ENCODE peak calls at places on chromosomes 1 and 21, in nine cellular contexts. T is fibroblast of lung; B is astrocyte; R is uterus; P is thoracic aorta; K is aorta; H is effector memory CD4-positive, alpha-beta T cell; Q is adrenal gland; W is tibial nerve. J is an unnamed sample.

GRCh38 chr1:182301467-182302198 is 90.0 kb downstream of the GLUL start:
- DNase-seq in P (no peak), B (peak; percentile 34), T (peak; percentile 56), R (no peak), H (no peak), K (no peak), Q (no peak), W (no peak), J (peak; percentile 48)

GRCh38 chr1:174841747-174842146 is 158.0 kb upstream of the CACYBP start:
- DNase-seq in P (no peak), R (no peak), B (no peak), H (no peak), Q (no peak), T (peak; percentile 9), W (no peak), K (no peak), J (no peak)

GRCh38 chr1:20192364-20192763 is 6.0 kb upstream of the PLA2G2C start:
- DNase-seq in Q (peak; percentile 30), B (peak; percentile 46), K (no peak), W (no peak), T (peak; percentile 54), R (no peak), H (no peak), P (no peak), J (no peak)

GRCh38 chr1:159849972-159850371 is 12.5 kb downstream of the VSIG8 start:
- DNase-seq in P (no peak), R (no peak), Q (no peak), H (no peak), W (no peak), K (no peak), T (peak; percentile 30), B (no peak), J (peak; percentile 51)

GRCh38 chr21:29547998-29548397 is 249.3 kb downstream of the BACH1 start:
- DNase-seq in R (no peak), H (no peak), K (no peak), B (no peak), T (no peak), W (no peak), Q (no peak), P (no peak), J (no peak)

GRCh38 chr1:233613252-233614172 is at the start of gene KCNK1:
- DNase-seq in P (peak; percentile 15), B (peak; percentile 94), T (peak; percentile 94), R (peak; percentile 79), W (no peak), H (no peak), Q (peak; percentile 67), K (peak; percentile 70), J (peak; percentile 58)

GRCh38 chr1:203142684-203143408 is 15.3 kb downstream of the ADORA1 start:
- DNase-seq in H (no peak), P (no peak), B (no peak), W (no peak), T (no peak), K (no peak), Q (no peak), R (no peak), J (no peak)

GRCh38 chr1:26894263-26894662 is 4.2 kb upstream of the GPN2 start:
- DNase-seq in W (no peak), Q (no peak), P (no peak), H (no peak), R (no peak), K (no peak), T (no peak), B (no peak), J (no peak)

GRCh38 chr1:36392836-36393235 is 4.9 kb downstream of the LSM10 start:
- DNase-seq in B (no peak), T (no peak), H (no peak), R (no peak), Q (no peak), W (no peak), K (no peak), P (no peak), J (no peak)

GRCh38 chr1:36390411-36390810 is 4.7 kb upstream of the STK40 start:
- DNase-seq in T (no peak), B (no peak), W (no peak), R (no peak), K (peak; percentile 3), Q (no peak), P (no peak), H (no peak), J (no peak)

GRCh38 chr1:36387141-36387949 is 1.6 kb upstream of the STK40 start:
- DNase-seq in K (peak; percentile 64), R (peak; percentile 75), P (no peak), T (peak; percentile 84), W (no peak), H (no peak), B (peak; percentile 80), Q (peak; percentile 40), J (no peak)

GRCh38 chr1:36391271-36391670 is 5.5 kb upstream of the STK40 start:
- DNase-seq in K (peak; percentile 26), W (no peak), P (no peak), R (no peak), H (no peak), T (no peak), B (no peak), Q (no peak), J (no peak)

DNA sequence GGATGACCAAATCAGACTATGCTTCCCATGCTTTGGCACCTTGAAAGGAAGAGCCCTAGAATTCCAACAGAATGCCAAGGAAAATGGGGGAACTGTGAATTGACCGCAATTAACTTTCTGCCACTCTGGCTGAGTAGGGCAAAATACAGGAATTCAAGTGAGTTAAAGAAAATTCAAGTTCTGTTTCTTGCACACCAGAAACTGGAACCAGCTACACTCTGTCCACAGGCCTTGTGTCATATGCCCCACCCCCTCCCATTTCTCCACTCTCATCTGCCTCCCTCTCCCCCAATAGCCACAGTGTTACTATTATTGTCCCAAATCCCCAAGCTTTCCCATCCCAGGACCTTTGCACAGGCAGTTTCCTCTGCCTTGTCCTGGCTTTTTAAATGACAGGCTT is 4.2 kb upstream of the STK40 start:
- DNase-seq in H (no peak), T (no peak), B (no peak), K (peak; percentile 37), Q (no peak), P (no peak), R (no peak), W (no peak), J (no peak)
- H3K27ac ChIP-seq in H (no peak overlapping the region), T (no peak overlapping the region), B (no peak overlapping the region), K (no peak overlapping the region), Q (no peak overlapping the region), P (peak overlapping the region; percentile 6), R (no peak overlapping the region), W (peak overlapping the region; percentile 97), J (no peak overlapping the region)

DNA sequence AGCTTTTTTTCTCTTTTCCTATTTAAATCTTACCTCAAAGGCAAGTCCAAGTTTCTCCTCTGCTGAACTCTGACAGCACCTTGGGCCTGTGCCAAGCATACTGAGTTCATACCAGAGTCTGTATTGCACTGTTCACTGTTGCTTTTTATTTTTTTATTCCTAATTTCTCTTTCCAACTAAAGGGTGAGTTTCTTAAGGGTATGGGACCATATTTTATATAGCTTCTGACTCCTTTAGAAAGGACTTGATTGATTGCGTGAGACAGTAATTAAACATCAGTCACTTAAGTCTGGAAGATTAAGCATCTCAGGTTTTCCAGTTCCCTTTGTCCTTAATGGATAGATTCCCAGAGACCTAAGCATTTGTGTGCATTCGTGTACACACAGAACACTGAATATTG is 69.9 kb downstream of the CACHD1 start:
- DNase-seq in B (peak; percentile 53), T (peak; percentile 68), Q (peak; percentile 95), R (peak; percentile 81), W (peak; percentile 45), P (peak; percentile 45), K (peak; percentile 85), H (no peak), J (no peak)
- H3K27ac ChIP-seq in B (no peak overlapping the region), T (no peak overlapping the region), Q (peak overlapping the region; percentile 61), R (peak overlapping the region; percentile 80), W (peak overlapping the region; percentile 67), P (no peak overlapping the region), K (no peak overlapping the region), H (no peak overlapping the region), J (no peak overlapping the region)

GRCh38 chr1:221459558-221459957 is 282.3 kb downstream of the DUSP10 start:
- DNase-seq in W (no peak), K (no peak), H (no peak), T (no peak), R (no peak), P (no peak), B (no peak), Q (no peak), J (no peak)

GRCh38 chr1:221458430-221459156 is 283.3 kb downstream of the DUSP10 start:
- DNase-seq in W (no peak), T (peak; percentile 55), H (no peak), K (no peak), R (no peak), B (peak; percentile 55), P (no peak), Q (no peak), J (no peak)

GRCh38 chr1:221457706-221458429 is 284.0 kb downstream of the DUSP10 start:
- DNase-seq in H (no peak), Q (no peak), W (no peak), K (no peak), P (no peak), B (no peak), R (no peak), T (no peak), J (no peak)

GRCh38 chr1:221456918-221457317 is 285.0 kb downstream of the DUSP10 start:
- DNase-seq in Q (no peak), H (no peak), K (no peak), W (no peak), B (peak; percentile 76), T (peak; percentile 72), R (no peak), P (no peak), J (no peak)

DNA sequence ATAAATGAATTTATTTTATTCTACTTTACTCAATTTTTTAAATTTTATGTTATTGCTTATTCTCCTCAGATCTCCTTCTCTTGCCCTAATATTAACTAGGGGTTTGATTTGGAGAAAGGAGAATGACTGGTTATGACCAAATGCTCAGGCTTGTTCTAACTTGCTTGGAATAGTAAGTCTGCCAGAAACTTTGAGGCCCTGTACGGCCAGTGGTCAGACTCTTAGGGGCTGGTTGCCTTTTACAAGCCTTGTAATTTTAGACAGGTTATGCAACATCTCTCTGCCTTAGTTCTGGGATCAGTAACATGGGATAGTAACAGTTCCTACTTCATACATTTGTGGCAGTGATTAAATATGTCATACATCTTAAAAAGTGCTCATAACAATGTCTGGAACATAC is 279.5 kb downstream of the DUSP10 start:
- DNase-seq in Q (no peak), B (no peak), P (no peak), R (no peak), K (no peak), T (no peak), W (no peak), H (no peak), J (peak; percentile 37)
- H3K27ac ChIP-seq in Q (no peak overlapping the region), B (no peak overlapping the region), P (no peak overlapping the region), R (no peak overlapping the region), K (no peak overlapping the region), T (no peak overlapping the region), W (no peak overlapping the region), H (no peak overlapping the region), J (peak overlapping the region; percentile 13)

DNA sequence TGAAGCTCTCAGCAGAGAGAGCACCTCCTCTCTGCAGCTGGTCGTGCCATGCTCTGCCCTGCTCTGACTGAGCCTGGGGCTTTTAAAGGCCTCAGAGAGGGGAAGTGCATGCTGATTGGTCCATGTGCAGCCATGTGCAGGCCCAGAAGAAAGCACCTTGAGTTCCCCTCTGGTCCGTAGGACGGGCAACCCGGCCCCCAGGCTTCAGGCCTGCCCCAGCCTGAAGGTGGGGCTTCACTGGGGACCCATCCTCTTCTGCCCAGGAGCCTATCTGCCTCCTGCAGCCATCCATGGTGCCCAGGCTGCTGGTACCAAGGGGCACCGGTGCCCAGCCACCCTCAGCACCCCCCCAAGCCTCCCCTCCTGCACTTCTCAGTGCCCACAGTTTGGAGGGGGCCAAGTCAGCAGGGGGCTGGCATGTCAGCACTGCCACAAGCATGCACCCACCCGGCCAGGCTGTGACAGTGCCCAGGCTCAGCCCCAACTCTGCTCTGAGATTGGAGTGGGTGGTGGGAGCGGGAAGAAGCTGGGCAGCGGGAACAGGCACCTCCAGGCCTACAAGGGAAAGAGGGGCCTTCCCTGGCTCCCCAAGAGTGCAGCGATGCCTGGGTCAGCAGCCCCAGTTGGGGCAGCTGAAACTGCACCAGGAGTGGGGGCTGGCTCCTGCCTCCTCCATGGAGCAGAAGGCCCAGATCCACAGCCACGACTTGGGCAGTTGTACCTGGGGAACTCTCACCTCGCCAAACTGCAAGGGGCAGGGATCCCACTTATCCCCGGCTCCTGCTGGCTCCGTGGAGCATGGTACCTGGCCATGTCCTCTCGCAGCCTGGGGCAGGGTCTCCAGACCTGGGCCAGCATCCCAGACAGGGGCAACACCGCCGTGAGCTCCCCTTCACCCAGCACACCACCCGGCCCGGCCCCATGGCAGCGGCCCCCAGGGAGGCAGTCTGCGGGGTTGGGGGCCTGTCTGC is 11.6 kb downstream of the COL6A2 start:
- DNase-seq in P (peak; percentile 0), H (no peak), W (no peak), Q (no peak), R (no peak), B (no peak), K (peak; percentile 20), T (no peak), J (no peak)
- H3K27ac ChIP-seq in P (peak overlapping the region; percentile 77), H (no peak overlapping the region), W (no peak overlapping the region), Q (no peak overlapping the region), R (peak overlapping the region; percentile 68), B (no peak overlapping the region), K (no peak overlapping the region), T (no peak overlapping the region), J (no peak overlapping the region)

J was measured in epithelial cell of prostate.